ENCODE peak calls at places on chromosome X, in ten cellular contexts. One of them, this sample, is unnamed.

GRCh38 chrX:107571296-107571998 is 56.9 kb upstream of the PRPS1 start:
- DNase-seq in anterior cingulate cortex: peak; percentile 1
- DNase-seq in GM03348: peak; percentile 80
- DNase-seq in occipital lobe: peak; percentile 34
- DNase-seq in choroid plexus epithelial cell: peak; percentile 84
- DNase-seq in head of caudate nucleus: peak; percentile 18
- DNase-seq in cerebellum: peak; percentile 35
- DNase-seq in NCI-H2081: no peak
- DNase-seq in ecto neural progenitor cell: no peak
- DNase-seq in glutamatergic neuron: no peak
- DNase-seq in this sample: no peak

GRCh38 chrX:134634691-134635090 is 23.6 kb downstream of the PLAC1 start:
- DNase-seq in ecto neural progenitor cell: no peak
- DNase-seq in anterior cingulate cortex: no peak
- DNase-seq in GM03348: peak; percentile 15
- DNase-seq in head of caudate nucleus: no peak
- DNase-seq in choroid plexus epithelial cell: no peak
- DNase-seq in glutamatergic neuron: no peak
- DNase-seq in NCI-H2081: no peak
- DNase-seq in occipital lobe: no peak
- DNase-seq in cerebellum: no peak
- DNase-seq in this sample: no peak

GRCh38 chrX:106378616-106379015 is 210.5 kb downstream of the PWWP3B start:
- DNase-seq in NCI-H2081: no peak
- DNase-seq in occipital lobe: no peak
- DNase-seq in GM03348: no peak
- DNase-seq in glutamatergic neuron: no peak
- DNase-seq in ecto neural progenitor cell: no peak
- DNase-seq in head of caudate nucleus: no peak
- DNase-seq in choroid plexus epithelial cell: no peak
- DNase-seq in cerebellum: no peak
- DNase-seq in anterior cingulate cortex: no peak
- DNase-seq in this sample: no peak

GRCh38 chrX:66676413-66676812 is 37.5 kb upstream of the EDA2R start:
- DNase-seq in ecto neural progenitor cell: no peak
- DNase-seq in glutamatergic neuron: no peak
- DNase-seq in occipital lobe: no peak
- DNase-seq in cerebellum: no peak
- DNase-seq in GM03348: no peak
- DNase-seq in choroid plexus epithelial cell: peak; percentile 68
- DNase-seq in NCI-H2081: no peak
- DNase-seq in anterior cingulate cortex: no peak
- DNase-seq in head of caudate nucleus: no peak
- DNase-seq in this sample: no peak

GRCh38 chrX:67723580-67724351 is 179.9 kb downstream of the AR start:
- DNase-seq in glutamatergic neuron: no peak
- DNase-seq in ecto neural progenitor cell: no peak
- DNase-seq in choroid plexus epithelial cell: no peak
- DNase-seq in head of caudate nucleus: no peak
- DNase-seq in GM03348: no peak
- DNase-seq in cerebellum: no peak
- DNase-seq in NCI-H2081: no peak
- DNase-seq in occipital lobe: no peak
- DNase-seq in anterior cingulate cortex: no peak
- DNase-seq in this sample: no peak

GRCh38 chrX:95823796-95824195 is 860.8 kb upstream of the DIAPH2 start:
- DNase-seq in NCI-H2081: no peak
- DNase-seq in occipital lobe: no peak
- DNase-seq in anterior cingulate cortex: no peak
- DNase-seq in glutamatergic neuron: no peak
- DNase-seq in ecto neural progenitor cell: no peak
- DNase-seq in GM03348: no peak
- DNase-seq in cerebellum: no peak
- DNase-seq in choroid plexus epithelial cell: no peak
- DNase-seq in head of caudate nucleus: no peak
- DNase-seq in this sample: no peak

GRCh38 chrX:477441-478012 is 90.8 kb upstream of the PPP2R3B start:
- DNase-seq in head of caudate nucleus: no peak
- DNase-seq in glutamatergic neuron: no peak
- DNase-seq in anterior cingulate cortex: no peak
- DNase-seq in GM03348: no peak
- DNase-seq in occipital lobe: no peak
- DNase-seq in NCI-H2081: no peak
- DNase-seq in cerebellum: no peak
- DNase-seq in choroid plexus epithelial cell: no peak
- DNase-seq in ecto neural progenitor cell: no peak
- DNase-seq in this sample: no peak

GRCh38 chrX:32538554-32538953 is 672.8 kb downstream of the DMD start:
- DNase-seq in GM03348: no peak
- DNase-seq in occipital lobe: no peak
- DNase-seq in head of caudate nucleus: no peak
- DNase-seq in glutamatergic neuron: no peak
- DNase-seq in ecto neural progenitor cell: no peak
- DNase-seq in cerebellum: no peak
- DNase-seq in anterior cingulate cortex: no peak
- DNase-seq in choroid plexus epithelial cell: no peak
- DNase-seq in NCI-H2081: no peak
- DNase-seq in this sample: no peak

GRCh38 chrX:98380556-98380955 is 1496.8 kb downstream of the RPA4 start:
- DNase-seq in GM03348: no peak
- DNase-seq in NCI-H2081: no peak
- DNase-seq in choroid plexus epithelial cell: no peak
- DNase-seq in glutamatergic neuron: no peak
- DNase-seq in head of caudate nucleus: no peak
- DNase-seq in occipital lobe: no peak
- DNase-seq in ecto neural progenitor cell: peak; percentile 61
- DNase-seq in anterior cingulate cortex: no peak
- DNase-seq in cerebellum: no peak
- DNase-seq in this sample: no peak

GRCh38 chrX:13144927-13145659 is 100.7 kb upstream of the FAM9C start:
- DNase-seq in head of caudate nucleus: no peak
- DNase-seq in glutamatergic neuron: no peak
- DNase-seq in GM03348: peak; percentile 9
- DNase-seq in cerebellum: no peak
- DNase-seq in occipital lobe: no peak
- DNase-seq in ecto neural progenitor cell: no peak
- DNase-seq in NCI-H2081: no peak
- DNase-seq in choroid plexus epithelial cell: no peak
- DNase-seq in anterior cingulate cortex: no peak
- DNase-seq in this sample: no peak

This sample was measured in midbrain.